ENCODE peak calls at places on chromosomes 7 and 10, in six cellular contexts. S is CD4-positive, alpha-beta T cell; G is CD8-positive, alpha-beta T cell; W is breast epithelium; A is fibroblast of mammary gland; D is GM06990. J is an unnamed sample.

GRCh38 chr7:20350518-20350951 is 19.8 kb downstream of the ITGB8 start:
- DNase-seq in D (no peak), W (no peak), G (no peak), A (no peak), S (no peak), J (no peak)

GRCh38 chr7:14606101-14606500 is 296.4 kb downstream of the DGKB start:
- DNase-seq in G (no peak), W (no peak), D (no peak), A (no peak), S (no peak), J (no peak)

GRCh38 chr10:132452651-132453469 is 55.9 kb downstream of the PWWP2B start:
- DNase-seq in S (peak), A (peak), G (peak), D (peak), W (peak), J (peak)

GRCh38 chr10:28087675-28088351 is 88.9 kb upstream of the ODAD2 start:
- DNase-seq in D (no peak), G (no peak), A (peak), W (no peak), S (no peak), J (no peak)

GRCh38 chr7:101901661-101902491 is 84.5 kb downstream of the CUX1 start:
- DNase-seq in A (peak), W (no peak), G (no peak), D (no peak), S (no peak), J (no peak)

GRCh38 chr10:118615888-118616287 is 20.4 kb upstream of the PRLHR start:
- DNase-seq in S (no peak), W (no peak), G (no peak), D (no peak), A (peak), J (no peak)

GRCh38 chr10:115941247-115941840 is 331.7 kb downstream of the GFRA1 start:
- DNase-seq in D (no peak), A (no peak), S (no peak), W (no peak), G (no peak), J (no peak)

GRCh38 chr7:105353752-105354328 is 34.9 kb downstream of the SRPK2 start:
- DNase-seq in D (peak), S (no peak), G (no peak), W (no peak), A (peak), J (peak)

GRCh38 chr7:155213955-155214327 is 83.7 kb upstream of the INSIG1 start:
- DNase-seq in D (no peak), G (no peak), S (no peak), W (no peak), A (no peak), J (no peak)

GRCh38 chr7:312409-312808 is 22.4 kb downstream of the FOXL3 start:
- DNase-seq in S (no peak), W (no peak), D (no peak), A (no peak), G (no peak), J (no peak)

GRCh38 chr10:90862908-90863514 is 5.2 kb upstream of the HTR7 start:
- DNase-seq in G (no peak), D (no peak), A (peak), W (no peak), S (no peak), J (no peak)

GRCh38 chr7:142457146-142457703 is 199.4 kb upstream of the PRSS58 start:
- DNase-seq in A (no peak), G (no peak), D (no peak), W (no peak), S (no peak), J (no peak)

GRCh38 chr10:8998751-8999150 is 944.3 kb downstream of the GATA3 start:
- DNase-seq in S (no peak), D (no peak), G (no peak), A (no peak), W (no peak), J (no peak)

GRCh38 chr7:16646427-16647081 is 573 bp downstream of the BZW2 start:
- DNase-seq in D (no peak), S (no peak), G (no peak), W (no peak), A (no peak), J (no peak)

GRCh38 chr7:32762894-32763293 is 128.7 kb downstream of the KBTBD2 start:
- DNase-seq in A (no peak), D (no peak), W (no peak), G (no peak), S (no peak), J (no peak)

GRCh38 chr7:97512441-97513207 is 219.3 kb upstream of the TAC1 start:
- DNase-seq in W (no peak), G (no peak), D (no peak), A (no peak), S (no peak), J (no peak)

GRCh38 chr7:33922820-33923219 is 17.5 kb downstream of the BMPER start:
- DNase-seq in W (no peak), D (no peak), A (peak), G (no peak), S (no peak), J (no peak)

GRCh38 chr10:69411476-69411875 is 5.2 kb downstream of the TACR2 start:
- DNase-seq in A (no peak), W (no peak), S (no peak), G (no peak), D (no peak), J (no peak)

GRCh38 chr10:127122831-127123230 is 73.6 kb downstream of the INSYN2A start:
- DNase-seq in G (no peak), D (no peak), A (no peak), S (no peak), W (no peak), J (no peak)

GRCh38 chr7:50331564-50332208 is 27.2 kb downstream of the IKZF1 start:
- DNase-seq in D (no peak), W (no peak), G (no peak), S (no peak), A (no peak), J (no peak)

DNA sequence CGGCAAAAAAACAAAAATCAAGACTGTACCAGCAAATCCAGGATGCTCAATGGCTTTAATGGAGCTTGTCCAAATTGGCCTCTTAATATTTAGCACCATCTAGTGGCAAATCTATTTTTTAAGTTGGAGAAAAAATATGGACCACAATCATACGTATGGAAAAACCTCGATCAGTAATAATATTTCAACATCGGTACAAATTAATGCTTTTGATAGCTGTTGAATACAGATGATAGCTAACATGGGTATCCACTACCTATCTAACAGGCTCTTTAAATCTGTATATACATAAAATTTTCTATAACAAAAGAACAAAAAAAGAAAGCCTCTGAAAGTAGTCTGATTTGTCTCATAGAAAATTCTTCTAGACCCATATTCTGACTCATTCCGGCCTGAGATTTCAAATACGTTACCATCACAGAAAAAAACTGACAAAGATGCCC is 29.2 kb downstream of the COA1 start:
- DNase-seq in S (no peak), W (no peak), D (peak), G (no peak), A (peak), J (no peak)
- TF ChIP-seq CTCF in S (peak), W (peak), D (peak), G (peak), A (peak), J (peak)

DNA sequence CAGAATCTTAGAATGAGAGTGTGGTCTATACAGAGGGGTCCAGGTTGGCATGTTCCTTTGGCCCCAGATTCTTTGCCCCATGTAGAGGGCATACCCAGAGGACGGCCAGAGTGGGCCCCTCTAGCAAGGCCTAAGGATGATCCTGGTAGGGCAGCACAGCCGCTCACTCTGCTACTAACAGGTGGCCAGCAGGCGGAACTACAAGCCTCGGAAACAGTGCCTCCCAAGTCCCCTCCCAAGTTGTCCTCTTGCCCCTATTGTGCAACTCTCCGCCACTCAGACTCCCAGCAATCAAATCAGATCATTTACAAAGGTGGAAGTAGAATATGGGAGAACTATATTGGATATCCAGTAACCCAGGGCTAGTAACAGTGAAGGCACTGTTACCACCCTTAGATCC is 107.4 kb downstream of the STRA8 start:
- DNase-seq in A (no peak), D (no peak), S (no peak), W (no peak), G (no peak), J (no peak)
- TF ChIP-seq CTCF in A (no peak), D (no peak), S (no peak), W (no peak), G (no peak), J (no peak)

GRCh38 chr10:11245510-11245909 is 227.8 kb downstream of the CELF2 start:
- DNase-seq in G (no peak), D (peak), A (no peak), S (peak), W (no peak), J (no peak)

GRCh38 chr10:11243425-11244222 is 226.0 kb downstream of the CELF2 start:
- DNase-seq in G (no peak), D (no peak), W (no peak), A (no peak), S (no peak), J (no peak)

GRCh38 chr10:11245095-11245479 is 227.4 kb downstream of the CELF2 start:
- DNase-seq in D (peak), W (no peak), G (no peak), S (no peak), A (no peak), J (no peak)

GRCh38 chr10:11245981-11246590 is 228.4 kb downstream of the CELF2 start:
- DNase-seq in S (no peak), A (no peak), G (no peak), D (no peak), W (no peak), J (no peak)

GRCh38 chr10:11242443-11243386 is 225.0 kb downstream of the CELF2 start:
- DNase-seq in W (no peak), G (no peak), D (peak), S (no peak), A (peak), J (peak)
- TF ChIP-seq CTCF in W (no peak), G (no peak), D (peak), S (no peak), A (no peak), J (no peak)

DNA sequence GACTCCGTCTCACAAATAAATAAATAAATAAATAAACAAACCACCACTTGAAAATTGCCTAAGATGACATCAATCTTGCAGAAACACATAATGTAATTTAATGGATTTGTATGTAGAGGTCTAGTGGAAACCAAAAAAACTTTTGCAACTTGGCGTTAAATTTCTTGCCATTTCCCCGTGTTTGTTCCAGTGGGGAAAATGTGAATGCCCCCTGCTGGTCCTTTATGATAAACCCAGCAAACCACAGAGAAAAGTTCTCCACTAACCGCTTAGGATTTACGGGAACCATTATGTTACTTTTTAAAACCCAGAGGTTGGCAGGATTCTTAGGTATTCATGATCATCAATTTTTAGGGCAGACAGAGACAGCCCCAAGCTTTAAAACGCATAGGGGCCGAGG is 32.5 kb downstream of the LAMB4 start:
- DNase-seq in D (no peak), A (no peak), S (no peak), W (no peak), G (no peak), J (no peak)
- TF ChIP-seq CTCF in D (peak), A (peak), S (no peak), W (no peak), G (no peak), J (no peak)

DNA sequence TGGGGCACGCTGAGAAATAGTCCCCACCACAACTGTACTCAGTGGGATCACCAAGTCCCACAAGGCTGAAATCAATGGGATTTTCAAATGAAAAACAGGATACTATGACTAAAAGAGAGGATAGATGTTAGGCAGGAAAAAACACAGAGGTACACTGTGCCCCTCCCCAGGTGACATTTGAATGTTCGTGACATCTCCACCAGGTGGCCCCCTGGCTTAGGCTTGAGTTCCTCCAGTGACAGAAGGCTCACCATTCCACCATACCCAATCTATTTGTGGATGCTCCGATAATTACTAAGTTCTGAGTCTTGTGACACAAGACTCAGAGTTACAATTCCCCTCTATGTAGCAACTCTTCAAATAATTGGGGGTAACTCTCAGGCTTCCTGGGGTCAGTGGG is 77.5 kb upstream of the KCNMA1 start:
- DNase-seq in D (no peak), W (no peak), G (no peak), A (no peak), S (no peak), J (no peak)
- TF ChIP-seq CTCF in D (peak), W (no peak), G (no peak), A (no peak), S (no peak), J (no peak)

GRCh38 chr7:123494193-123494796 is 40.1 kb downstream of the IQUB start:
- DNase-seq in W (no peak), G (no peak), A (peak), S (no peak), D (no peak), J (no peak)
- TF ChIP-seq CTCF in W (peak), G (peak), A (peak), S (peak), D (peak), J (peak)

DNA sequence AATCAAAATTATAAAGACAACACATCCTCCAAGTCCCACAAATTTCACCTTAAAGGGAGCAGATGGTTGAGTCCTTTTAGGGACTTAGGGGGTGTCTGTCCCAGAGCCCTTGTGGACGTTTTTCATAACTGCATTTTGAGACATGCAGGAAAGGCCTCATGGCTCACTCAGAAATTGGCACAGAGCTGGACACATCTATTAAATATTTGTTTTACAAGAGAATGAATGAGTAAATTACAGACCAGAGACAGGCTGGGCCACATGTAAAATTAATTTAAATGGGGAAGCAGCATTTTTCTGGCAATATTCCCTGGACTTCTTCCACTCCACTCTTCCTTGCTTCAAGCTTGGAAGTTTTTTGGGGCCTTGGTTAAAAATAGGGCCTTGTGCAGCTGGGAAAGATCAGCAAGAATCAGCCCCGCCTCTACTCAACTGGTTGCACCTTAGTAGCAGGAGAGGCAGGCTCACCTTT is 20.0 kb downstream of the LAMB1 start:
- DNase-seq in D (no peak), G (no peak), S (no peak), A (peak), W (no peak), J (no peak)
- TF ChIP-seq CTCF in D (no peak), G (no peak), S (no peak), A (no peak), W (no peak), J (no peak)

GRCh38 chr10:124536496-124537050 is 75.0 kb downstream of the LHPP start:
- DNase-seq in S (no peak), G (no peak), W (no peak), A (no peak), D (no peak), J (no peak)
- TF ChIP-seq CTCF in S (no peak), G (no peak), W (no peak), A (no peak), D (no peak), J (no peak)